ENCODE peak calls at places on chromosomes 3 and 15, in seven cellular contexts. One of them, this sample, is unnamed.

GRCh38 chr15:59997070-59997701 is 6.9 kb upstream of the FOXB1 start:
- DNase-seq in OCI-LY7: no peak
- DNase-seq in Karpas-422: no peak
- DNase-seq in stomach: no peak
- DNase-seq in iPS DF 6.9: no peak
- DNase-seq in breast epithelium: no peak
- DNase-seq in fibroblast of villous mesenchyme: no peak
- DNase-seq in this sample: no peak

GRCh38 chr3:53229606-53230005 is 26.2 kb downstream of the TKT start:
- DNase-seq in OCI-LY7: no peak
- DNase-seq in Karpas-422: no peak
- DNase-seq in stomach: no peak
- DNase-seq in iPS DF 6.9: no peak
- DNase-seq in breast epithelium: no peak
- DNase-seq in fibroblast of villous mesenchyme: no peak
- DNase-seq in this sample: no peak

GRCh38 chr3:14764331-14765064 is 54.3 kb upstream of the FGD5 start:
- DNase-seq in OCI-LY7: no peak
- DNase-seq in Karpas-422: no peak
- DNase-seq in stomach: no peak
- DNase-seq in iPS DF 6.9: no peak
- DNase-seq in breast epithelium: no peak
- DNase-seq in fibroblast of villous mesenchyme: no peak
- DNase-seq in this sample: no peak

GRCh38 chr3:145942052-145942451 is 218.9 kb downstream of the PLOD2 start:
- DNase-seq in OCI-LY7: no peak
- DNase-seq in Karpas-422: no peak
- DNase-seq in stomach: no peak
- DNase-seq in iPS DF 6.9: no peak
- DNase-seq in breast epithelium: no peak
- DNase-seq in fibroblast of villous mesenchyme: no peak
- DNase-seq in this sample: no peak

GRCh38 chr15:58611731-58612676 is 137.5 kb downstream of the ADAM10 start:
- DNase-seq in OCI-LY7: no peak
- DNase-seq in Karpas-422: no peak
- DNase-seq in stomach: peak
- DNase-seq in iPS DF 6.9: no peak
- DNase-seq in breast epithelium: no peak
- DNase-seq in fibroblast of villous mesenchyme: peak
- DNase-seq in this sample: no peak

GRCh38 chr3:152235709-152236298 is 32.9 kb upstream of the MBNL1 start:
- DNase-seq in OCI-LY7: no peak
- DNase-seq in Karpas-422: no peak
- DNase-seq in stomach: no peak
- DNase-seq in iPS DF 6.9: no peak
- DNase-seq in breast epithelium: no peak
- DNase-seq in fibroblast of villous mesenchyme: no peak
- DNase-seq in this sample: no peak

GRCh38 chr3:160447544-160447943 is 2.0 kb downstream of the TRIM59 start:
- DNase-seq in OCI-LY7: no peak
- DNase-seq in Karpas-422: no peak
- DNase-seq in stomach: no peak
- DNase-seq in iPS DF 6.9: no peak
- DNase-seq in breast epithelium: no peak
- DNase-seq in fibroblast of villous mesenchyme: peak
- DNase-seq in this sample: no peak

GRCh38 chr3:161305095-161305991 is 66.0 kb downstream of the SPTSSB start:
- DNase-seq in OCI-LY7: peak
- DNase-seq in Karpas-422: peak
- DNase-seq in stomach: no peak
- DNase-seq in iPS DF 6.9: no peak
- DNase-seq in breast epithelium: no peak
- DNase-seq in fibroblast of villous mesenchyme: peak
- DNase-seq in this sample: peak

GRCh38 chr3:149575213-149575961 is 82.4 kb downstream of the WWTR1 start:
- DNase-seq in OCI-LY7: no peak
- DNase-seq in Karpas-422: no peak
- DNase-seq in stomach: no peak
- DNase-seq in iPS DF 6.9: no peak
- DNase-seq in breast epithelium: no peak
- DNase-seq in fibroblast of villous mesenchyme: peak
- DNase-seq in this sample: no peak

GRCh38 chr15:69193948-69194827 is 33.8 kb downstream of the GLCE start:
- DNase-seq in OCI-LY7: no peak
- DNase-seq in Karpas-422: no peak
- DNase-seq in stomach: no peak
- DNase-seq in iPS DF 6.9: no peak
- DNase-seq in breast epithelium: no peak
- DNase-seq in fibroblast of villous mesenchyme: peak
- DNase-seq in this sample: no peak

GRCh38 chr3:49805884-49806701 is 3.0 kb downstream of the INKA1 start:
- DNase-seq in OCI-LY7: peak
- DNase-seq in Karpas-422: peak
- DNase-seq in stomach: no peak
- DNase-seq in iPS DF 6.9: no peak
- DNase-seq in breast epithelium: no peak
- DNase-seq in fibroblast of villous mesenchyme: peak
- DNase-seq in this sample: no peak

GRCh38 chr3:194718069-194718468 is 32.4 kb downstream of the FAM43A start:
- DNase-seq in OCI-LY7: no peak
- DNase-seq in Karpas-422: no peak
- DNase-seq in stomach: no peak
- DNase-seq in iPS DF 6.9: no peak
- DNase-seq in breast epithelium: no peak
- DNase-seq in fibroblast of villous mesenchyme: no peak
- DNase-seq in this sample: no peak

GRCh38 chr3:19103510-19103909 is 44.8 kb upstream of the KCNH8 start:
- DNase-seq in OCI-LY7: peak
- DNase-seq in Karpas-422: no peak
- DNase-seq in stomach: no peak
- DNase-seq in iPS DF 6.9: no peak
- DNase-seq in breast epithelium: no peak
- DNase-seq in fibroblast of villous mesenchyme: no peak
- DNase-seq in this sample: no peak
- H3K4me3 ChIP-seq in OCI-LY7: peak
- H3K4me3 ChIP-seq in Karpas-422: no peak
- H3K4me3 ChIP-seq in stomach: no peak
- H3K4me3 ChIP-seq in iPS DF 6.9: no peak
- H3K4me3 ChIP-seq in breast epithelium: no peak
- H3K4me3 ChIP-seq in fibroblast of villous mesenchyme: no peak
- H3K4me3 ChIP-seq in this sample: no peak

GRCh38 chr15:72236381-72237285 is 5.6 kb upstream of the PKM start:
- DNase-seq in OCI-LY7: no peak
- DNase-seq in Karpas-422: no peak
- DNase-seq in stomach: no peak
- DNase-seq in iPS DF 6.9: no peak
- DNase-seq in breast epithelium: no peak
- DNase-seq in fibroblast of villous mesenchyme: peak
- DNase-seq in this sample: no peak

GRCh38 chr15:72235298-72235697 is 4.3 kb upstream of the PKM start:
- DNase-seq in OCI-LY7: no peak
- DNase-seq in Karpas-422: no peak
- DNase-seq in stomach: no peak
- DNase-seq in iPS DF 6.9: no peak
- DNase-seq in breast epithelium: no peak
- DNase-seq in fibroblast of villous mesenchyme: no peak
- DNase-seq in this sample: no peak

GRCh38 chr15:72239652-72240051 is 8.7 kb upstream of the PKM start:
- DNase-seq in OCI-LY7: no peak
- DNase-seq in Karpas-422: no peak
- DNase-seq in stomach: no peak
- DNase-seq in iPS DF 6.9: no peak
- DNase-seq in breast epithelium: no peak
- DNase-seq in fibroblast of villous mesenchyme: no peak
- DNase-seq in this sample: no peak

GRCh38 chr15:72238586-72238985 is 7.6 kb upstream of the PKM start:
- DNase-seq in OCI-LY7: no peak
- DNase-seq in Karpas-422: no peak
- DNase-seq in stomach: no peak
- DNase-seq in iPS DF 6.9: no peak
- DNase-seq in breast epithelium: no peak
- DNase-seq in fibroblast of villous mesenchyme: no peak
- DNase-seq in this sample: no peak

DNA sequence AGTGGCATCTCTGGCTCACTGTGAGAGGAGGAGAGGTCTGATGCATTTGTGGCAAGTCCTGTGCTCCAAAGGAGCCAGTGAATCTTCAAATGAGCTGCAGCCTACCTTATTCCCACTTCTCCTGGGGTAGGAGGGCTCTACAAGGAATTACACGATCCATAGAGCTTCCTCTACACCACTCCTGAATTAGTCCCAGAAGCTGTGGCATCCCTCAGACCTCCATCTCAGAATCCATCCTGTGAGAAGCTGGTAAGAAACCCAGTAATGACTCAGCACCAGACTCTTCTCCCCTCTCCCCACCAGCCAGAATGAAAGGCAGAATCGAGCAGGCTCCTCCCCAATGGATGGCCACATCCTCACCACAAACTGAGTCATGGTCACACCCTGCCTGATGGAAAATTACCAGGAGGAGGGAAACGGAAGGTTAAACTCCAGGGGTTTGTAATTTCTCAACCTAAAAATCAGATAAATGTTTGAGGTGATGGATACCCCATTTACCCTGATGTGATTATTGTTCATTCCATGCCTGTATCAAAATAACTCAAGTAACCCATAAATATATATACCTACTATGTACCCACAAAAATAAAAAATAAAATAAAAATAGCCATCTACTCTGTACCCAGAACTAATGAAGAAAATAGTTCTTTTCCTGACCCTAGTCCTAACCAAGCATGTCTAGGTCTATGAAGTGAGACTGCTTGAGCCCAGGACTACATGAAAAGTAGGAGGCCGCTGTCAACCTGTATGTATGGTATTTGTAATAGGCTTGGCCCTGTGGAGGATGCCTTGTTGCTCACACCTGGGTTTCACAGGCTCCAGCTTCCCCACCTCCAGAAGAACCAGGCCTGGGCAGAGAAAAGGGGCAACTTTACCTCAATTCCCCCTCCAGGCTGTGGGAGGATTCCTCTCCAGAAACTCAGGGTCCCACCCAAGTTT is 6.6 kb upstream of the PKM start:
- DNase-seq in OCI-LY7: no peak
- DNase-seq in Karpas-422: no peak
- DNase-seq in stomach: peak
- DNase-seq in iPS DF 6.9: no peak
- DNase-seq in breast epithelium: no peak
- DNase-seq in fibroblast of villous mesenchyme: peak
- DNase-seq in this sample: no peak
- H3K4me3 ChIP-seq in OCI-LY7: no peak
- H3K4me3 ChIP-seq in Karpas-422: no peak
- H3K4me3 ChIP-seq in stomach: no peak
- H3K4me3 ChIP-seq in iPS DF 6.9: no peak
- H3K4me3 ChIP-seq in breast epithelium: no peak
- H3K4me3 ChIP-seq in fibroblast of villous mesenchyme: peak
- H3K4me3 ChIP-seq in this sample: no peak

DNA sequence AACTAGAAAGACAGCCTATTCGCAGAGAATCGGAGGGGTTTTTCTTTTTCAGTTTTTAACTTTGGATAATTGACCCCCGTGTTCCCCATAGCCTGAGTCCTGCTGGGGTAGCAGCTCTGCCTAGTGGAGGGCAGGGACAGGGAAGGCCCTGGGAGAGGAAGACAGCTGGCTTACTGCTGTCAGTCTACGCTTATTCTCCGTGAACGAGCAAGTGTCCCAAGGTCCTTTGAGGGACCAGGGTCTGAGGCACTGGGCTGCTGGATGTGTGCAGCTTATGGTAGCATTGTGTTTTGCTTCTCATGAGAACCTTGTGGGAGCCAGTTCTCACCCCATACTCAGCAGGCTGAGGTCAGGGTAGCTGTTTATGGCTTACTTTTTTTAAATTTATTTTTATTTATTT is 3.0 kb downstream of the LIMD1 start:
- DNase-seq in OCI-LY7: peak
- DNase-seq in Karpas-422: no peak
- DNase-seq in stomach: no peak
- DNase-seq in iPS DF 6.9: no peak
- DNase-seq in breast epithelium: no peak
- DNase-seq in fibroblast of villous mesenchyme: no peak
- DNase-seq in this sample: no peak
- H3K4me3 ChIP-seq in OCI-LY7: peak
- H3K4me3 ChIP-seq in Karpas-422: no peak
- H3K4me3 ChIP-seq in stomach: peak
- H3K4me3 ChIP-seq in iPS DF 6.9: no peak
- H3K4me3 ChIP-seq in breast epithelium: no peak
- H3K4me3 ChIP-seq in fibroblast of villous mesenchyme: peak
- H3K4me3 ChIP-seq in this sample: peak

GRCh38 chr15:99307735-99308134 is 56.5 kb downstream of the LRRC28 start:
- DNase-seq in OCI-LY7: no peak
- DNase-seq in Karpas-422: no peak
- DNase-seq in stomach: no peak
- DNase-seq in iPS DF 6.9: no peak
- DNase-seq in breast epithelium: no peak
- DNase-seq in fibroblast of villous mesenchyme: no peak
- DNase-seq in this sample: no peak

GRCh38 chr15:99306694-99307338 is 55.5 kb downstream of the LRRC28 start:
- DNase-seq in OCI-LY7: no peak
- DNase-seq in Karpas-422: no peak
- DNase-seq in stomach: peak
- DNase-seq in iPS DF 6.9: no peak
- DNase-seq in breast epithelium: no peak
- DNase-seq in fibroblast of villous mesenchyme: no peak
- DNase-seq in this sample: no peak

GRCh38 chr15:99303881-99304280 is 52.6 kb downstream of the LRRC28 start:
- DNase-seq in OCI-LY7: no peak
- DNase-seq in Karpas-422: no peak
- DNase-seq in stomach: no peak
- DNase-seq in iPS DF 6.9: no peak
- DNase-seq in breast epithelium: no peak
- DNase-seq in fibroblast of villous mesenchyme: no peak
- DNase-seq in this sample: no peak

GRCh38 chr15:99310745-99311144 is 59.5 kb downstream of the LRRC28 start:
- DNase-seq in OCI-LY7: no peak
- DNase-seq in Karpas-422: no peak
- DNase-seq in stomach: no peak
- DNase-seq in iPS DF 6.9: no peak
- DNase-seq in breast epithelium: no peak
- DNase-seq in fibroblast of villous mesenchyme: no peak
- DNase-seq in this sample: no peak

DNA sequence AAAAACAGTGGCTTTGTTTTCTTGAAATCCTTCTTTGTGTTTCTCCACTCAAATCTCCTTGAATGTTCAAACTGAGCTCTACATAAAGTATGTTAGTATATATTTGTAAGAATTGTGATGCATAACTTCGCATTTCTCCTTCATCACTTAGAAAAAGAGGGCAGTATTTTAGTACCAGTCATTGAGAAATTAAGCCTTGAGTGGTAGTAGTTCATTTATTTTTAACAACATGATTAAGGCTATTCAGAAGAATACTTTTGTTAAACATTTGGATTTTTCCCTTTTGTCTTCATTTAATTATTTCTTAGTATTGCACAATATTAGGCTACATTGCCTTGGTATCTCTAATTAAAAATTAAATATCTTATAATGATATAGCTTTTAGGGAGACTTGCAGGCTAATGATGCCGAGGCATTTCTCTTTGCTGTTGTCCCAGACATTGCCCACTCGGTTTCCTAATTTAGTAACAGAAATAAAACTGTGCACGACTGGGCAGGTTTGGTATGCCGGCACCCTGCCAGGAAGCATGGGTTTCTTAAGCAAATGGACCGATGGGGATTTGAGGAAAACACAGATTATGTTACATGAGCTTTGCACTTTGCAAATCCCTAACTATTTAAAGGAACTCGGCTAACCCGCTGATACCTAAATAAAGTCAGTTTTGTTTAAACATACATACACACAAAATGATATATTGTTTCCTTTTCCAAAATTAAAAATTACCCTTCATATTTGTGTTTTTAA is 54.7 kb downstream of the LRRC28 start:
- DNase-seq in OCI-LY7: no peak
- DNase-seq in Karpas-422: no peak
- DNase-seq in stomach: peak
- DNase-seq in iPS DF 6.9: no peak
- DNase-seq in breast epithelium: peak
- DNase-seq in fibroblast of villous mesenchyme: peak
- DNase-seq in this sample: no peak
- H3K4me3 ChIP-seq in OCI-LY7: no peak
- H3K4me3 ChIP-seq in Karpas-422: no peak
- H3K4me3 ChIP-seq in stomach: no peak
- H3K4me3 ChIP-seq in iPS DF 6.9: no peak
- H3K4me3 ChIP-seq in breast epithelium: no peak
- H3K4me3 ChIP-seq in fibroblast of villous mesenchyme: no peak
- H3K4me3 ChIP-seq in this sample: no peak